ENCODE peak calls at places on chromosomes 4 and X, in nine cellular contexts. One of them, this sample, is unnamed.

GRCh38 chr4:183444953-183445543 is 612 bp downstream of the CDKN2AIP start:
- DNase-seq in fibroblast of lung: peak
- DNase-seq in mucosa of descending colon: peak
- DNase-seq in neural progenitor cell: no peak
- DNase-seq in A549: no peak
- DNase-seq in lower lobe of right lung: peak
- DNase-seq in psoas muscle: no peak
- DNase-seq in choroid plexus epithelial cell: peak
- DNase-seq in left ventricle myocardium inferior: peak
- DNase-seq in this sample: no peak

GRCh38 chrX:57137481-57137880 is 284 bp upstream of the SPIN2A start:
- DNase-seq in fibroblast of lung: peak
- DNase-seq in mucosa of descending colon: no peak
- DNase-seq in neural progenitor cell: peak
- DNase-seq in A549: no peak
- DNase-seq in lower lobe of right lung: no peak
- DNase-seq in psoas muscle: no peak
- DNase-seq in choroid plexus epithelial cell: peak
- DNase-seq in left ventricle myocardium inferior: no peak
- DNase-seq in this sample: no peak

GRCh38 chrX:14032383-14032782 is 2.7 kb upstream of the GEMIN8 start:
- DNase-seq in fibroblast of lung: peak
- DNase-seq in mucosa of descending colon: peak
- DNase-seq in neural progenitor cell: peak
- DNase-seq in A549: peak
- DNase-seq in lower lobe of right lung: no peak
- DNase-seq in psoas muscle: no peak
- DNase-seq in choroid plexus epithelial cell: peak
- DNase-seq in left ventricle myocardium inferior: no peak
- DNase-seq in this sample: no peak

GRCh38 chrX:71107762-71108360 is 1.3 kb upstream of the CXorf65 start:
- DNase-seq in fibroblast of lung: no peak
- DNase-seq in mucosa of descending colon: no peak
- DNase-seq in neural progenitor cell: no peak
- DNase-seq in A549: no peak
- DNase-seq in lower lobe of right lung: no peak
- DNase-seq in psoas muscle: no peak
- DNase-seq in choroid plexus epithelial cell: no peak
- DNase-seq in left ventricle myocardium inferior: no peak
- DNase-seq in this sample: no peak

GRCh38 chr4:184007891-184008290 is 102.8 kb downstream of the STOX2 start:
- DNase-seq in fibroblast of lung: peak
- DNase-seq in mucosa of descending colon: no peak
- DNase-seq in neural progenitor cell: no peak
- DNase-seq in A549: no peak
- DNase-seq in lower lobe of right lung: no peak
- DNase-seq in psoas muscle: no peak
- DNase-seq in choroid plexus epithelial cell: no peak
- DNase-seq in left ventricle myocardium inferior: no peak
- DNase-seq in this sample: no peak

GRCh38 chr4:75653845-75654503 is 19.2 kb downstream of the G3BP2 start:
- DNase-seq in fibroblast of lung: peak
- DNase-seq in mucosa of descending colon: peak
- DNase-seq in neural progenitor cell: peak
- DNase-seq in A549: peak
- DNase-seq in lower lobe of right lung: no peak
- DNase-seq in psoas muscle: no peak
- DNase-seq in choroid plexus epithelial cell: peak
- DNase-seq in left ventricle myocardium inferior: no peak
- DNase-seq in this sample: no peak

GRCh38 chr4:55993994-55994657 is 45.4 kb downstream of the CEP135 start:
- DNase-seq in fibroblast of lung: no peak
- DNase-seq in mucosa of descending colon: no peak
- DNase-seq in neural progenitor cell: no peak
- DNase-seq in A549: no peak
- DNase-seq in lower lobe of right lung: no peak
- DNase-seq in psoas muscle: no peak
- DNase-seq in choroid plexus epithelial cell: no peak
- DNase-seq in left ventricle myocardium inferior: no peak
- DNase-seq in this sample: no peak

GRCh38 chrX:119695535-119696050 is 2.6 kb upstream of the SEPTIN6 start:
- DNase-seq in fibroblast of lung: no peak
- DNase-seq in mucosa of descending colon: no peak
- DNase-seq in neural progenitor cell: no peak
- DNase-seq in A549: no peak
- DNase-seq in lower lobe of right lung: no peak
- DNase-seq in psoas muscle: no peak
- DNase-seq in choroid plexus epithelial cell: no peak
- DNase-seq in left ventricle myocardium inferior: no peak
- DNase-seq in this sample: no peak

GRCh38 chr4:83180469-83180968 is 66.0 kb upstream of the PLAC8 start:
- DNase-seq in fibroblast of lung: no peak
- DNase-seq in mucosa of descending colon: no peak
- DNase-seq in neural progenitor cell: no peak
- DNase-seq in A549: no peak
- DNase-seq in lower lobe of right lung: no peak
- DNase-seq in psoas muscle: no peak
- DNase-seq in choroid plexus epithelial cell: no peak
- DNase-seq in left ventricle myocardium inferior: no peak
- DNase-seq in this sample: no peak

GRCh38 chrX:72461766-72462165 is 110.9 kb downstream of the HDAC8 start:
- DNase-seq in fibroblast of lung: no peak
- DNase-seq in mucosa of descending colon: no peak
- DNase-seq in neural progenitor cell: no peak
- DNase-seq in A549: peak
- DNase-seq in lower lobe of right lung: no peak
- DNase-seq in psoas muscle: no peak
- DNase-seq in choroid plexus epithelial cell: peak
- DNase-seq in left ventricle myocardium inferior: no peak
- DNase-seq in this sample: no peak

GRCh38 chr4:76974150-76974549 is 24.6 kb downstream of the SEPTIN11 start:
- DNase-seq in fibroblast of lung: no peak
- DNase-seq in mucosa of descending colon: no peak
- DNase-seq in neural progenitor cell: no peak
- DNase-seq in A549: no peak
- DNase-seq in lower lobe of right lung: no peak
- DNase-seq in psoas muscle: peak
- DNase-seq in choroid plexus epithelial cell: no peak
- DNase-seq in left ventricle myocardium inferior: no peak
- DNase-seq in this sample: no peak

GRCh38 chr4:17059192-17059634 is 160.8 kb upstream of the LDB2 start:
- DNase-seq in fibroblast of lung: peak
- DNase-seq in mucosa of descending colon: no peak
- DNase-seq in neural progenitor cell: no peak
- DNase-seq in A549: no peak
- DNase-seq in lower lobe of right lung: no peak
- DNase-seq in psoas muscle: peak
- DNase-seq in choroid plexus epithelial cell: peak
- DNase-seq in left ventricle myocardium inferior: peak
- DNase-seq in this sample: peak

GRCh38 chrX:38225093-38225492 is 4.4 kb upstream of the SRPX start:
- DNase-seq in fibroblast of lung: no peak
- DNase-seq in mucosa of descending colon: no peak
- DNase-seq in neural progenitor cell: no peak
- DNase-seq in A549: peak
- DNase-seq in lower lobe of right lung: no peak
- DNase-seq in psoas muscle: no peak
- DNase-seq in choroid plexus epithelial cell: peak
- DNase-seq in left ventricle myocardium inferior: no peak
- DNase-seq in this sample: no peak

GRCh38 chrX:9278475-9279270 is 186.2 kb upstream of the TBL1X start:
- DNase-seq in fibroblast of lung: peak
- DNase-seq in mucosa of descending colon: no peak
- DNase-seq in neural progenitor cell: no peak
- DNase-seq in A549: no peak
- DNase-seq in lower lobe of right lung: no peak
- DNase-seq in psoas muscle: no peak
- DNase-seq in choroid plexus epithelial cell: peak
- DNase-seq in left ventricle myocardium inferior: no peak
- DNase-seq in this sample: no peak

GRCh38 chr4:75289843-75290616 is 224.2 kb downstream of the RCHY1 start:
- DNase-seq in fibroblast of lung: peak
- DNase-seq in mucosa of descending colon: peak
- DNase-seq in neural progenitor cell: peak
- DNase-seq in A549: peak
- DNase-seq in lower lobe of right lung: no peak
- DNase-seq in psoas muscle: no peak
- DNase-seq in choroid plexus epithelial cell: no peak
- DNase-seq in left ventricle myocardium inferior: no peak
- DNase-seq in this sample: no peak

GRCh38 chr4:185772391-185773093 is 39.5 kb downstream of the SORBS2 start:
- DNase-seq in fibroblast of lung: no peak
- DNase-seq in mucosa of descending colon: no peak
- DNase-seq in neural progenitor cell: no peak
- DNase-seq in A549: no peak
- DNase-seq in lower lobe of right lung: no peak
- DNase-seq in psoas muscle: no peak
- DNase-seq in choroid plexus epithelial cell: no peak
- DNase-seq in left ventricle myocardium inferior: no peak
- DNase-seq in this sample: no peak
- H3K4me3 ChIP-seq in fibroblast of lung: no peak
- H3K4me3 ChIP-seq in mucosa of descending colon: no peak
- H3K4me3 ChIP-seq in neural progenitor cell: no peak
- H3K4me3 ChIP-seq in A549: no peak
- H3K4me3 ChIP-seq in lower lobe of right lung: peak
- H3K4me3 ChIP-seq in psoas muscle: peak
- H3K4me3 ChIP-seq in choroid plexus epithelial cell: no peak
- H3K4me3 ChIP-seq in left ventricle myocardium inferior: peak
- H3K4me3 ChIP-seq in this sample: peak

GRCh38 chrX:25015486-25016360 is at the start of gene ARX:
- DNase-seq in fibroblast of lung: peak
- DNase-seq in mucosa of descending colon: peak
- DNase-seq in neural progenitor cell: peak
- DNase-seq in A549: peak
- DNase-seq in lower lobe of right lung: no peak
- DNase-seq in psoas muscle: peak
- DNase-seq in choroid plexus epithelial cell: peak
- DNase-seq in left ventricle myocardium inferior: peak
- DNase-seq in this sample: no peak
- H3K4me3 ChIP-seq in fibroblast of lung: no peak
- H3K4me3 ChIP-seq in mucosa of descending colon: no peak
- H3K4me3 ChIP-seq in neural progenitor cell: peak
- H3K4me3 ChIP-seq in A549: no peak
- H3K4me3 ChIP-seq in lower lobe of right lung: no peak
- H3K4me3 ChIP-seq in psoas muscle: peak
- H3K4me3 ChIP-seq in choroid plexus epithelial cell: no peak
- H3K4me3 ChIP-seq in left ventricle myocardium inferior: peak
- H3K4me3 ChIP-seq in this sample: no peak

GRCh38 chrX:131801066-131801465 is 222.0 kb upstream of the STK26 start:
- DNase-seq in fibroblast of lung: no peak
- DNase-seq in mucosa of descending colon: no peak
- DNase-seq in neural progenitor cell: no peak
- DNase-seq in A549: no peak
- DNase-seq in lower lobe of right lung: no peak
- DNase-seq in psoas muscle: no peak
- DNase-seq in choroid plexus epithelial cell: peak
- DNase-seq in left ventricle myocardium inferior: no peak
- DNase-seq in this sample: peak

GRCh38 chrX:131791608-131792355 is 231.3 kb upstream of the STK26 start:
- DNase-seq in fibroblast of lung: no peak
- DNase-seq in mucosa of descending colon: no peak
- DNase-seq in neural progenitor cell: no peak
- DNase-seq in A549: no peak
- DNase-seq in lower lobe of right lung: no peak
- DNase-seq in psoas muscle: no peak
- DNase-seq in choroid plexus epithelial cell: no peak
- DNase-seq in left ventricle myocardium inferior: no peak
- DNase-seq in this sample: no peak

GRCh38 chrX:131792789-131793462 is 230.2 kb upstream of the STK26 start:
- DNase-seq in fibroblast of lung: no peak
- DNase-seq in mucosa of descending colon: no peak
- DNase-seq in neural progenitor cell: no peak
- DNase-seq in A549: peak
- DNase-seq in lower lobe of right lung: no peak
- DNase-seq in psoas muscle: peak
- DNase-seq in choroid plexus epithelial cell: peak
- DNase-seq in left ventricle myocardium inferior: no peak
- DNase-seq in this sample: no peak

GRCh38 chrX:131792356-131792749 is 230.7 kb upstream of the STK26 start:
- DNase-seq in fibroblast of lung: no peak
- DNase-seq in mucosa of descending colon: no peak
- DNase-seq in neural progenitor cell: no peak
- DNase-seq in A549: peak
- DNase-seq in lower lobe of right lung: no peak
- DNase-seq in psoas muscle: peak
- DNase-seq in choroid plexus epithelial cell: no peak
- DNase-seq in left ventricle myocardium inferior: no peak
- DNase-seq in this sample: no peak

DNA sequence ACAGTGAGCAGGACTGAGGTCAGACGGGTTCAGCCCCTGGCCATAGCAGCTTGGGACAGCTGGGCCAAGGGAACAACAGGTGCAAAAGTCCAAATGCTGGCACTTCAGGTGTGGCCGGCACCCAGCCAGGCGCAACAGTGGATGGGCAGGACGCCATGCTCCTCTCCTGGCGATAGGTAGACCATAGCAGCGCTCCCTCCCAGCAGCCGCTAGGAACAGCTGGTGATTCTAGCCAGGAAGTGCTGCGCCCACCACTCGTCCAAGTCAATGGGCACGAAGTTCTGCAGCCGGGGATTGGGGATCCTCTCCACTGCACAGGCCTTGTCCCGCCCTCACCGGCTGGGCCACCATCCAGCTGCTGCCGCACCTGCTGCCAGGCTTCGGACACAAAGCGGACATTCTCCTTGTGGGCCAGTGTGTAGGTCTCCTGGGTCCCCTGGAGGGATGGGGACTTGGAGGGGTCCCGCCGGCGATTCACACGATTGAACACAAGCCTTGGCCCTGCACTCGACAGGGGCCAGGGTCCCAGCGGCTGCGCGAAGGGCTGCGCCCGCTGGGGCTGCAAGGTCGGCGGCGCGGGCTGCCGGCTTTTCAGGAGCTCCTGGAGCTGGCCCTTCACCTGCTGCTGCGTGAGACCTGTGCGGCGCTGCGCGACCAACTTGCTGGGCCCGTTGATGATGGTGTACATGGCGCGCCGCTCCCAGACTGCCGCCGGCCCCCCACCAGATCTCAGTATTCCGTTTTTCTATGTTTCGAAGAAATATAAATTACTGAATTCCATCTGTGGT is 227.5 kb upstream of the STK26 start:
- DNase-seq in fibroblast of lung: no peak
- DNase-seq in mucosa of descending colon: no peak
- DNase-seq in neural progenitor cell: no peak
- DNase-seq in A549: no peak
- DNase-seq in lower lobe of right lung: no peak
- DNase-seq in psoas muscle: no peak
- DNase-seq in choroid plexus epithelial cell: no peak
- DNase-seq in left ventricle myocardium inferior: no peak
- DNase-seq in this sample: no peak
- H3K4me3 ChIP-seq in fibroblast of lung: no peak
- H3K4me3 ChIP-seq in mucosa of descending colon: no peak
- H3K4me3 ChIP-seq in neural progenitor cell: no peak
- H3K4me3 ChIP-seq in A549: no peak
- H3K4me3 ChIP-seq in lower lobe of right lung: no peak
- H3K4me3 ChIP-seq in psoas muscle: peak
- H3K4me3 ChIP-seq in choroid plexus epithelial cell: no peak
- H3K4me3 ChIP-seq in left ventricle myocardium inferior: no peak
- H3K4me3 ChIP-seq in this sample: no peak

DNA sequence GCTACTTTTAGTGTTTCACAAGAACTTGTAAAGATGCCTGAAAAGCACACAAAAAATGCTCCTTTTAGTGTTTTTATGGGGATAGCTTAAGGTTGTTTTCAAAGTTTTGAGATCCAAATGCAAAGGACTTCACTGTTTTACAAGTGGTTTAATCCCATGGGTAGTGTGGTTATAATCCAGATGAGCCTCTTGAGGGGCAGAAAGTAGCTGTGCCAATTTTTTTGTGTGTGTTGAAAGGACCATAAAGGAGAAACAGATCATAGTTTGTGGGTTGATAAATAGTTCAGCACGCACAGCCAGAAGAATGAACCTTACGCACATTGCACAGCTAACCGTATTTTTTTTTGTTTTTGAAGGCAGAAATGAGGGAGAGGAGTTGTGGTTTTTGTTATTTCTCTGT is 126.9 kb upstream of the GIMD1 start:
- DNase-seq in fibroblast of lung: no peak
- DNase-seq in mucosa of descending colon: no peak
- DNase-seq in neural progenitor cell: no peak
- DNase-seq in A549: no peak
- DNase-seq in lower lobe of right lung: no peak
- DNase-seq in psoas muscle: no peak
- DNase-seq in choroid plexus epithelial cell: no peak
- DNase-seq in left ventricle myocardium inferior: no peak
- DNase-seq in this sample: peak
- H3K4me3 ChIP-seq in fibroblast of lung: no peak
- H3K4me3 ChIP-seq in mucosa of descending colon: no peak
- H3K4me3 ChIP-seq in neural progenitor cell: no peak
- H3K4me3 ChIP-seq in A549: no peak
- H3K4me3 ChIP-seq in lower lobe of right lung: no peak
- H3K4me3 ChIP-seq in psoas muscle: no peak
- H3K4me3 ChIP-seq in choroid plexus epithelial cell: no peak
- H3K4me3 ChIP-seq in left ventricle myocardium inferior: no peak
- H3K4me3 ChIP-seq in this sample: no peak